ENCODE peak calls at places on chromosomes 7 and 10, in ten cellular contexts. Z is astrocyte of the spinal cord, O is AG04449, F is OCI-LY7, M is fibroblast of mammary gland, K is HFF-Myc, V is Peyer's patch, J is ovary, C is fibroblast of the aortic adventitia, S is brain microvascular endothelial cell. I is an unnamed sample.

GRCh38 chr7:85733163-85733915 is 546.5 kb upstream of the SEMA3D start:
- DNase-seq in Z (peak; percentile 13), O (no peak), F (no peak), M (no peak), K (no peak), V (no peak), J (no peak), C (peak; percentile 30), S (no peak), I (no peak)

GRCh38 chr10:126508535-126509040 is 120.3 kb upstream of the ADAM12 start:
- DNase-seq in Z (no peak), O (no peak), F (no peak), M (no peak), K (no peak), V (no peak), J (no peak), C (no peak), S (no peak), I (peak; percentile 4)

GRCh38 chr10:35872666-35873065 is 230.6 kb upstream of the FZD8 start:
- DNase-seq in Z (no peak), O (no peak), F (no peak), M (no peak), K (no peak), V (no peak), J (no peak), C (no peak), S (no peak), I (no peak)

GRCh38 chr10:103552856-103553742 is 59.6 kb downstream of the NEURL1 start:
- DNase-seq in Z (no peak), O (no peak), F (no peak), M (no peak), K (no peak), V (no peak), J (no peak), C (no peak), S (no peak), I (no peak)

GRCh38 chr10:96270564-96270963 is 805 bp downstream of the BLNK start:
- DNase-seq in Z (no peak), O (no peak), F (no peak), M (no peak), K (no peak), V (no peak), J (no peak), C (no peak), S (no peak), I (no peak)

GRCh38 chr10:70619271-70620019 is 16.9 kb upstream of the PRF1 start:
- DNase-seq in Z (peak; percentile 36), O (no peak), F (no peak), M (peak; percentile 74), K (peak; percentile 36), V (no peak), J (no peak), C (peak; percentile 64), S (peak; percentile 34), I (peak; percentile 66)

GRCh38 chr7:150381096-150381495 is 2.0 kb downstream of the ZNF775 start:
- DNase-seq in Z (no peak), O (no peak), F (no peak), M (no peak), K (no peak), V (no peak), J (no peak), C (no peak), S (no peak), I (no peak)

GRCh38 chr7:144057954-144058353 is 9.2 kb downstream of the OR2A5 start:
- DNase-seq in Z (peak; percentile 35), O (no peak), F (no peak), M (peak; percentile 15), K (no peak), V (no peak), J (no peak), C (no peak), S (peak; percentile 93), I (peak; percentile 1)

GRCh38 chr7:96591900-96592676 is 117.6 kb downstream of the SEM1 start:
- DNase-seq in Z (no peak), O (no peak), F (no peak), M (no peak), K (no peak), V (no peak), J (no peak), C (no peak), S (no peak), I (no peak)

GRCh38 chr7:70568674-70569334 is 563.1 kb upstream of the GALNT17 start:
- DNase-seq in Z (no peak), O (no peak), F (no peak), M (no peak), K (no peak), V (no peak), J (no peak), C (no peak), S (no peak), I (no peak)

GRCh38 chr10:92914478-92915066 is 66.3 kb downstream of the EXOC6 start:
- DNase-seq in Z (peak; percentile 54), O (peak; percentile 7), F (peak; percentile 68), M (peak; percentile 54), K (no peak), V (peak; percentile 51), J (peak; percentile 10), C (peak; percentile 57), S (peak; percentile 49), I (peak; percentile 75)

GRCh38 chr7:41582116-41582515 is 120.8 kb downstream of the INHBA start:
- DNase-seq in Z (no peak), O (peak; percentile 44), F (no peak), M (no peak), K (no peak), V (no peak), J (no peak), C (peak; percentile 18), S (no peak), I (no peak)

GRCh38 chr10:48587819-48588218 is 17.1 kb downstream of the ARHGAP22 start:
- DNase-seq in Z (no peak), O (no peak), F (no peak), M (no peak), K (no peak), V (no peak), J (no peak), C (no peak), S (no peak), I (no peak)

GRCh38 chr10:21340341-21340740 is 185.1 kb downstream of the SKIDA1 start:
- DNase-seq in Z (no peak), O (no peak), F (no peak), M (peak; percentile 54), K (no peak), V (no peak), J (no peak), C (no peak), S (no peak), I (no peak)

GRCh38 chr10:17425584-17426262 is 28.7 kb downstream of the ST8SIA6 start:
- DNase-seq in Z (no peak), O (no peak), F (no peak), M (no peak), K (no peak), V (no peak), J (no peak), C (no peak), S (no peak), I (no peak)

GRCh38 chr10:28036587-28036986 is 37.7 kb upstream of the ODAD2 start:
- DNase-seq in Z (peak; percentile 75), O (peak; percentile 56), F (no peak), M (peak; percentile 9), K (no peak), V (no peak), J (no peak), C (no peak), S (peak; percentile 53), I (peak; percentile 47)

GRCh38 chr7:38312776-38313175 is 39.3 kb upstream of the TARP start:
- DNase-seq in Z (no peak), O (no peak), F (no peak), M (no peak), K (no peak), V (no peak), J (no peak), C (no peak), S (no peak), I (no peak)

GRCh38 chr7:105651798-105652197 is 70.5 kb upstream of the EFCAB10 start:
- DNase-seq in Z (no peak), O (no peak), F (no peak), M (no peak), K (no peak), V (no peak), J (no peak), C (no peak), S (no peak), I (no peak)

GRCh38 chr7:105647591-105647990 is 66.3 kb upstream of the EFCAB10 start:
- DNase-seq in Z (no peak), O (no peak), F (no peak), M (peak; percentile 2), K (no peak), V (no peak), J (no peak), C (no peak), S (no peak), I (no peak)

GRCh38 chr7:105649727-105650381 is 68.6 kb upstream of the EFCAB10 start:
- DNase-seq in Z (peak; percentile 49), O (peak; percentile 54), F (no peak), M (peak; percentile 52), K (no peak), V (no peak), J (no peak), C (peak; percentile 80), S (peak; percentile 19), I (peak; percentile 85)

GRCh38 chr7:105650382-105650729 is 69.1 kb upstream of the EFCAB10 start:
- DNase-seq in Z (no peak), O (no peak), F (no peak), M (no peak), K (no peak), V (no peak), J (no peak), C (no peak), S (no peak), I (no peak)

GRCh38 chr7:105648561-105649401 is 67.5 kb upstream of the EFCAB10 start:
- DNase-seq in Z (no peak), O (no peak), F (no peak), M (peak; percentile 12), K (no peak), V (no peak), J (no peak), C (no peak), S (no peak), I (no peak)
- H3K4me3 ChIP-seq in Z (no peak overlapping the region), O (no peak overlapping the region), F (no peak overlapping the region), M (no peak overlapping the region), K (no peak overlapping the region), V (no peak overlapping the region), J (no peak overlapping the region), C (no peak overlapping the region), S (no peak overlapping the region), I (no peak overlapping the region)

GRCh38 chr10:46273506-46274477 is 13.0 kb upstream of the ANTXRL start:
- DNase-seq in Z (no peak), O (no peak), F (no peak), M (no peak), K (no peak), V (peak; percentile 16), J (no peak), C (no peak), S (no peak), I (no peak)
- TF ChIP-seq CTCF in Z (no peak), O (no peak), F (peak; percentile 63), M (no peak), K (no peak), V (no peak), J (no peak), C (no peak), S (peak; percentile 21), I (no peak)

GRCh38 chr10:46326066-46326465 is 39.3 kb downstream of the ANTXRL start:
- DNase-seq in Z (no peak), O (no peak), F (no peak), M (no peak), K (no peak), V (no peak), J (no peak), C (no peak), S (no peak), I (no peak)
- H3K4me3 ChIP-seq in Z (no peak overlapping the region), O (no peak overlapping the region), F (no peak overlapping the region), M (no peak overlapping the region), K (no peak overlapping the region), V (no peak overlapping the region), J (no peak overlapping the region), C (no peak overlapping the region), S (no peak overlapping the region), I (no peak overlapping the region)

GRCh38 chr10:29634764-29635625 is at the start of gene SVIL:
- DNase-seq in Z (peak; percentile 78), O (no peak), F (no peak), M (peak; percentile 83), K (peak; percentile 52), V (no peak), J (peak; percentile 79), C (peak; percentile 81), S (peak; percentile 92), I (peak; percentile 91)
- TF ChIP-seq CTCF in Z (no peak), O (no peak), F (no peak), M (no peak), K (no peak), V (no peak), J (peak; percentile 17), C (peak; percentile 13), S (peak; percentile 3), I (no peak)